ENCODE peak calls at places on chromosomes 13 and 19, in seven cellular contexts. F is GM23338, W is PC-3, G is thoracic aorta, B is brain microvascular endothelial cell, C is Caco-2, T is epithelial cell of esophagus. A is an unnamed sample.

GRCh38 chr13:114123448-114123847 is 9.0 kb downstream of the RASA3 start:
- DNase-seq in F (no peak), W (no peak), T (no peak), C (no peak), G (no peak), B (no peak), A (no peak)

GRCh38 chr13:76707360-76707759 is 178.8 kb downstream of the KCTD12 start:
- DNase-seq in B (peak), F (no peak), C (no peak), W (no peak), T (peak), G (no peak), A (no peak)

GRCh38 chr19:33402421-33403220 is 29.1 kb downstream of the CEBPG start:
- DNase-seq in C (peak), G (no peak), B (no peak), F (no peak), W (no peak), T (peak), A (no peak)

GRCh38 chr13:19681517-19681916 is 48.1 kb downstream of the MPHOSPH8 start:
- DNase-seq in T (no peak), F (peak), G (no peak), W (no peak), B (no peak), C (no peak), A (no peak)

GRCh38 chr13:51541809-51542258 is 42.4 kb upstream of the WDFY2 start:
- DNase-seq in W (no peak), C (no peak), T (no peak), F (no peak), B (no peak), G (no peak), A (no peak)

GRCh38 chr19:55261671-55262126 is 2.9 kb upstream of the PPP6R1 start:
- DNase-seq in G (no peak), T (no peak), B (no peak), F (peak), W (no peak), C (no peak), A (no peak)

GRCh38 chr13:66348745-66349720 is 881.1 kb downstream of the PCDH9 start:
- DNase-seq in B (no peak), F (no peak), C (no peak), G (no peak), W (no peak), T (no peak), A (no peak)

GRCh38 chr13:80547885-80548284 is 207.0 kb upstream of the SPRY2 start:
- DNase-seq in T (peak), G (no peak), F (no peak), B (peak), C (no peak), W (no peak), A (no peak)

GRCh38 chr13:40508112-40508511 is 158.3 kb downstream of the FOXO1 start:
- DNase-seq in T (peak), F (no peak), C (no peak), G (no peak), B (peak), W (no peak), A (no peak)

GRCh38 chr19:18436651-18437478 is 1.1 kb downstream of the ISYNA1 start:
- DNase-seq in T (peak), F (peak), G (no peak), B (peak), W (peak), C (peak), A (no peak)
- TF ChIP-seq CTCF in T (no peak), F (no peak), G (no peak), B (peak), W (no peak), C (no peak), A (no peak)

DNA sequence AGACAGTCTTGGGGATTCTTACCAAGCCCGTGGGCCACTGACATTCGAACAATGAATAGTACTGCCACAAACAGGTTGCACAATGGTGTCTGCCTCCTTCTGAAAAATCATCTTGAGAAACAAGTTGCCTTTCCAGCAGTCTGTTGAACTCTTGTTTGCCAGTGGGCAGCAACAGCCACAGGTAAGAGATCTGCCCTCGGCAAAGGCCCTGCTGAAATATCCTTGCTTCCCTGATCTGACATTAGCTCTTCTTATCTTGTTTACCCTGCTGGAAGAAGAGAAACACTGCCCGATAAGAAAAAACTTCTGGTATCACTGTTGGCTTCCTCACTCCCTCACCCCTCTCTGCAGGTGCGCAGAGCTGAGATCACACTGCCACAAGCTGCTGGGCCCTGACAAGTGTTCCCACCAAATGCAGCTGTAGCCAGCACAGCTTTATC is 2.0 kb downstream of the DOCK9 start:
- DNase-seq in W (no peak), T (peak), G (no peak), B (no peak), C (peak), F (peak), A (no peak)
- H3K4me3 ChIP-seq in W (no peak), T (no peak), G (peak), B (no peak), C (no peak), F (no peak), A (no peak)

GRCh38 chr19:28609091-28609755 is 603.7 kb downstream of the UQCRFS1 start:
- DNase-seq in G (no peak), B (no peak), F (no peak), W (no peak), T (no peak), C (no peak), A (no peak)

GRCh38 chr19:28614634-28615545 is 598.1 kb downstream of the UQCRFS1 start:
- DNase-seq in C (no peak), T (no peak), W (no peak), G (no peak), F (no peak), B (no peak), A (no peak)

GRCh38 chr19:28610731-28611130 is 602.2 kb downstream of the UQCRFS1 start:
- DNase-seq in G (no peak), C (no peak), B (no peak), T (no peak), F (no peak), W (no peak), A (no peak)

GRCh38 chr19:28609944-28610343 is 603.0 kb downstream of the UQCRFS1 start:
- DNase-seq in T (no peak), B (no peak), C (no peak), W (no peak), G (no peak), F (no peak), A (no peak)

GRCh38 chr19:28612275-28612769 is 600.6 kb downstream of the UQCRFS1 start:
- DNase-seq in B (no peak), W (no peak), T (no peak), C (no peak), F (peak), G (no peak), A (no peak)
- TF ChIP-seq CTCF in B (no peak), W (no peak), T (no peak), C (no peak), F (peak), G (no peak), A (no peak)

DNA sequence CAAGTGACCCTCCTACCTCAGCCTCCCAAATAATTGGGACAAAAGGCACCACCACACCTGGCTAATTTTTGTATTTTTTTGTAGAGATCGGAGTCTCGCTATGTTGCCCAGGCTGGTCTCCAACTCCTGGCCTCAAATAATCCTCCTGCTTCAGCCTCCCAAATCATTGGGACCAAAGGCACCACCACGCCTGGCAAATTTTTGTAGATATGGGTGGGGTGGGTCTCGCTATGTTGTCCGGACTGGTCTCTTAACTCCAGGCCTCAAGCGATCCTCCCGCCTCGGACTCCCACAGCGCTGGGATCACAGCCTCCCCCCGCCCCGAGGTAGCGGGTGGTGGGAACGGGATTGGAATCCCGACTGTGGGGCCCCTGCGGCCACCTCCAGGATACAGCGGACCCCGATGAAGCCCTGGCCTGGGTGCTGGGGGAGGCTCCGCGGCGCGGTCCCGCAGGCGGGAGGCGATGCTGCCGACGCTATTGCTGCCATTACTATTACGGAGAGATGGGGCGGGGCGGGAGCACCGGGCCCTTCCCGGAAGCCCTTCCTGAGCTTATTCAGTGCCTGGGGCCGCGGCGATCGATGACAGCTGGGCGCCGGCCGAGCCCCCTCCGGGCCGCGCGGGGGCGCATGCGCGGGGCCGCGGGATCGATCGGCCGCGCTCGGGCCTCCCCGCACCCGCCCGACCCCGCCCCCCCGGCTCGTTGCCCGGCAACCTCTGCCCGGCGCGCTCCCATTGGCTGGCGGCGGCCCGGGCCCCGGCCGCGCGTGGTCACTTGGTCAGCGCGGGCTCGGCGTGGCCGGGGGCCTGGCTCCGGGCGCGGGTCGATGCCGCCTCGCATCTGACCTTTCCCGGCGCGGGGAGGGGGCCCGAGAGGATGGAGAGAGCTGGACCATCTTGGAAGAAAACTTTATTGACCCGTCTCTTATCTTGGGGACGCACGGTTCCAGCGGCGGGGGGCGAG is 27.9 kb upstream of the ONECUT3 start:
- DNase-seq in T (peak), W (peak), F (peak), G (no peak), C (peak), B (no peak), A (no peak)
- H3K4me3 ChIP-seq in T (peak), W (peak), F (peak), G (peak), C (peak), B (peak), A (peak)